ENCODE peak calls at places on chromosome 18, in ten cellular contexts. N is fibroblast of lung; M is heart left ventricle; G is CD4-positive, CD25-positive, alpha-beta regulatory T cell; Q is left ventricle myocardium inferior; V is Peyer's patch; I is pancreas; S is heart right ventricle; L is right cardiac atrium; C is esophagus squamous epithelium. X is an unnamed sample.

GRCh38 chr18:65527879-65528633 is 222.8 kb upstream of the CDH7 start:
- DNase-seq in N (no peak), M (no peak), G (no peak), Q (no peak), V (no peak), I (no peak), S (no peak), L (no peak), C (no peak), X (no peak)

GRCh38 chr18:45413180-45413836 is 202.0 kb upstream of the SLC14A2 start:
- DNase-seq in N (peak; percentile 39), M (no peak), G (no peak), Q (no peak), V (no peak), I (no peak), S (no peak), L (no peak), C (no peak), X (no peak)

GRCh38 chr18:43582120-43582519 is 304.8 kb upstream of the SYT4 start:
- DNase-seq in N (no peak), M (no peak), G (no peak), Q (no peak), V (no peak), I (no peak), S (no peak), L (no peak), C (no peak), X (no peak)

GRCh38 chr18:303578-303977 is 35.7 kb upstream of the THOC1 start:
- DNase-seq in N (no peak), M (no peak), G (no peak), Q (no peak), V (no peak), I (no peak), S (no peak), L (no peak), C (no peak), X (no peak)

GRCh38 chr18:80104364-80104779 is 4.7 kb upstream of the ADNP2 start:
- DNase-seq in N (no peak), M (no peak), G (no peak), Q (no peak), V (no peak), I (no peak), S (no peak), L (no peak), C (no peak), X (no peak)

GRCh38 chr18:45894818-45895217 is 69.3 kb downstream of the SIGLEC15 start:
- DNase-seq in N (no peak), M (no peak), G (no peak), Q (no peak), V (no peak), I (no peak), S (no peak), L (no peak), C (no peak), X (no peak)

GRCh38 chr18:21134895-21135294 is 23.3 kb upstream of the ROCK1 start:
- DNase-seq in N (peak; percentile 43), M (no peak), G (peak; percentile 46), Q (no peak), V (no peak), I (no peak), S (no peak), L (no peak), C (no peak), X (no peak)

GRCh38 chr18:37575646-37576045 is 10.0 kb upstream of the CELF4 start:
- DNase-seq in N (no peak), M (no peak), G (no peak), Q (no peak), V (no peak), I (no peak), S (no peak), L (no peak), C (no peak), X (no peak)

GRCh38 chr18:78978336-78979057 is 1.1 kb upstream of the SALL3 start:
- DNase-seq in N (no peak), M (no peak), G (no peak), Q (no peak), V (no peak), I (no peak), S (no peak), L (no peak), C (no peak), X (no peak)

GRCh38 chr18:57915241-57915640 is 112.1 kb upstream of the ATP8B1 start:
- DNase-seq in N (peak; percentile 86), M (no peak), G (no peak), Q (no peak), V (no peak), I (no peak), S (no peak), L (no peak), C (no peak), X (no peak)

GRCh38 chr18:35203001-35203553 is 37.8 kb upstream of the ZNF397 start:
- DNase-seq in N (no peak), M (no peak), G (no peak), Q (no peak), V (no peak), I (no peak), S (no peak), L (no peak), C (no peak), X (no peak)

GRCh38 chr18:36372902-36373301 is 75.4 kb downstream of the FHOD3 start:
- DNase-seq in N (peak; percentile 24), M (no peak), G (no peak), Q (no peak), V (no peak), I (no peak), S (no peak), L (no peak), C (no peak), X (no peak)

DNA sequence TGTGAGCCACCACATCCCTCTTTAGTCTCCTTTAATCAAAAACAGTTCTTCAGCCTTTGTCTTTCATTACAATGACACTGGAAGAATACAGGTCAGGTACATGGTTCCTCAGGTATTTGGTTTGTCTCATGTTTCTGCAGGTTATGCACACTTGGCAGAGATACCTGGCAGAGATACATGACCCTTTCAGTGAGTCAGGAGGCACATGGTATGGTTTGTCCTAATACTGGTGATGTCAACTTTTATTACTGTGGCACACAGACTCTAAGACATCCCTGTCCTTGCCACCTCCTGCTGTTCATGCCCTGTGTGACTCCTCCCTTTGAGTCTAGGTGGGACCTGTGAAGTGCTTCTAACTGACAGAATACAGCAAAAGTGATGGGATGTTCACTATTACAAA is 58.4 kb downstream of the SPIRE1 start:
- DNase-seq in N (no peak), M (no peak), G (no peak), Q (no peak), V (no peak), I (no peak), S (no peak), L (no peak), C (no peak), X (no peak)
- H3K27ac ChIP-seq in N (no peak overlapping the region), M (no peak overlapping the region), G (no peak overlapping the region), Q (no peak overlapping the region), V (no peak overlapping the region), I (no peak overlapping the region), S (no peak overlapping the region), L (no peak overlapping the region), C (no peak overlapping the region), X (no peak overlapping the region)

GRCh38 chr18:8139971-8140406 is 469.2 kb upstream of the RAB12 start:
- DNase-seq in N (peak; percentile 39), M (no peak), G (no peak), Q (peak; percentile 37), V (no peak), I (no peak), S (peak; percentile 29), L (peak; percentile 61), C (no peak), X (peak; percentile 25)

GRCh38 chr18:8140841-8141501 is 468.3 kb upstream of the RAB12 start:
- DNase-seq in N (peak; percentile 74), M (no peak), G (no peak), Q (peak; percentile 51), V (no peak), I (no peak), S (peak; percentile 26), L (no peak), C (no peak), X (no peak)

GRCh38 chr18:8142131-8142711 is 467.0 kb upstream of the RAB12 start:
- DNase-seq in N (peak; percentile 54), M (no peak), G (no peak), Q (no peak), V (no peak), I (no peak), S (no peak), L (no peak), C (no peak), X (no peak)

GRCh38 chr18:8142932-8143331 is 466.3 kb upstream of the RAB12 start:
- DNase-seq in N (no peak), M (no peak), G (no peak), Q (no peak), V (no peak), I (no peak), S (no peak), L (no peak), C (no peak), X (no peak)

GRCh38 chr18:8139127-8139591 is 470.1 kb upstream of the RAB12 start:
- DNase-seq in N (no peak), M (no peak), G (no peak), Q (peak; percentile 32), V (no peak), I (no peak), S (no peak), L (no peak), C (no peak), X (no peak)
- H3K27ac ChIP-seq in N (no peak overlapping the region), M (peak overlapping the region; percentile 70), G (no peak overlapping the region), Q (peak overlapping the region; percentile 88), V (no peak overlapping the region), I (no peak overlapping the region), S (peak overlapping the region; percentile 70), L (peak overlapping the region; percentile 69), C (no peak overlapping the region), X (peak overlapping the region; percentile 42)

DNA sequence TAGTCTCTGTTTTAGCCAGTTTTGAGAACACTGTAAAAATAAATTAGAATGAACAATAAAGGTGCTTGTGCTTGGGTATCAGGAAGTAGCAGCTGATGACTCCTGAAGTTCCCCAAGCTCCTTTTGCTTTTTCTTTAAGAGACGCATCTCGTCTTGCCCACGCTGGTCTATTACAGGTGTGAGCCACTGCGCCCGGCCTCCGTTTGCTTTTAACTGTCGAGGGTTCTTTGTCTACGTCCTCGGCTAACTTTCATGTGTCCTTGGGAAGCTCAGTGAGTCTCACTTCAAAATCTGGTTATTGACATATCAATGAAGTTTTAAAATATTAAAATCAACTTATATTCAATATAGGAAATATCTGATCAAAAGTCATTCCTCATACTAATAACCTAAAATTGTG is 246.5 kb downstream of the FBXO15 start:
- DNase-seq in N (no peak), M (no peak), G (no peak), Q (no peak), V (no peak), I (no peak), S (no peak), L (no peak), C (no peak), X (no peak)
- H3K27ac ChIP-seq in N (no peak overlapping the region), M (no peak overlapping the region), G (no peak overlapping the region), Q (no peak overlapping the region), V (no peak overlapping the region), I (no peak overlapping the region), S (no peak overlapping the region), L (no peak overlapping the region), C (no peak overlapping the region), X (no peak overlapping the region)

DNA sequence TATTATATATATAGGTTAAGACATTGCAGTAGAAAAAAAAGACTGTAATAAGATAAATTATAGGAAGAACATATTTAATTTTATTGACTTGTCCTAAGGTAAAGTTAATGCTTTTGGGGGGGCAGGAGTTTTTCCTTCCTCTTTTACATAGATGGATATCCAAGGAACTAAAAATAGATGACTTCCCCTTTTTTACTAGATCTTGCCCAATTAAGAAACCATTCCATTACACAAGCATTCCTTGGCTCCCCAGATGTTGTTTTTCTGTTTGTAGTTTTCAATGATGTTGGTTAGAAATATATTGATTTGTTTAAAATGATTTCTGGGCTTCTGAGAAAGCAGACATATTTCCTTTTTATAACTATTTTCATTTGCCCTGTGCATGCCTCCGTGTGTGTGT is 22.4 kb upstream of the PMAIP1 start:
- DNase-seq in N (no peak), M (no peak), G (no peak), Q (no peak), V (no peak), I (no peak), S (no peak), L (no peak), C (no peak), X (no peak)
- H3K27ac ChIP-seq in N (no peak overlapping the region), M (no peak overlapping the region), G (no peak overlapping the region), Q (no peak overlapping the region), V (no peak overlapping the region), I (no peak overlapping the region), S (no peak overlapping the region), L (no peak overlapping the region), C (no peak overlapping the region), X (no peak overlapping the region)

X was measured in caudate nucleus.